ENCODE peak calls at places on chromosomes 3 and 15, in four cellular contexts. One of them, this sample, is unnamed.

GRCh38 chr3:36075491-36075890 is 304.8 kb upstream of the STAC start:
- DNase-seq in lower lobe of right lung: no peak
- DNase-seq in NCI-H345: no peak
- DNase-seq in NCI-H510A: no peak
- DNase-seq in this sample: no peak

GRCh38 chr3:136584728-136585127 is 167.4 kb downstream of the STAG1 start:
- DNase-seq in lower lobe of right lung: no peak
- DNase-seq in NCI-H345: no peak
- DNase-seq in NCI-H510A: no peak
- DNase-seq in this sample: no peak

GRCh38 chr15:63382966-63383710 is 1.5 kb upstream of the CA12 start:
- DNase-seq in lower lobe of right lung: no peak
- DNase-seq in NCI-H345: no peak
- DNase-seq in NCI-H510A: no peak
- DNase-seq in this sample: no peak

GRCh38 chr3:15478300-15478979 is 43.1 kb downstream of the COLQ start:
- DNase-seq in lower lobe of right lung: no peak
- DNase-seq in NCI-H345: no peak
- DNase-seq in NCI-H510A: no peak
- DNase-seq in this sample: no peak

GRCh38 chr3:79767194-79767952 is 425 bp downstream of the ROBO1 start:
- DNase-seq in lower lobe of right lung: no peak
- DNase-seq in NCI-H345: no peak
- DNase-seq in NCI-H510A: no peak
- DNase-seq in this sample: no peak

GRCh38 chr3:10292505-10293419 is at the start of gene GHRL:
- DNase-seq in lower lobe of right lung: peak; percentile 49
- DNase-seq in NCI-H345: no peak
- DNase-seq in NCI-H510A: no peak
- DNase-seq in this sample: no peak

GRCh38 chr3:55802816-55803215 is 315.7 kb upstream of the WNT5A start:
- DNase-seq in lower lobe of right lung: no peak
- DNase-seq in NCI-H345: no peak
- DNase-seq in NCI-H510A: no peak
- DNase-seq in this sample: no peak

GRCh38 chr3:46930945-46931403 is 45.6 kb downstream of the CCDC12 start:
- DNase-seq in lower lobe of right lung: peak; percentile 72
- DNase-seq in NCI-H345: no peak
- DNase-seq in NCI-H510A: no peak
- DNase-seq in this sample: no peak

GRCh38 chr15:29736012-29736744 is 86.1 kb downstream of the TJP1 start:
- DNase-seq in lower lobe of right lung: no peak
- DNase-seq in NCI-H345: no peak
- DNase-seq in NCI-H510A: no peak
- DNase-seq in this sample: no peak

GRCh38 chr3:172915911-172916514 is 165.5 kb downstream of the ECT2 start:
- DNase-seq in lower lobe of right lung: no peak
- DNase-seq in NCI-H345: no peak
- DNase-seq in NCI-H510A: no peak
- DNase-seq in this sample: peak; percentile 62

GRCh38 chr3:63386568-63386967 is 108.5 kb downstream of the SYNPR start:
- DNase-seq in lower lobe of right lung: no peak
- DNase-seq in NCI-H345: no peak
- DNase-seq in NCI-H510A: no peak
- DNase-seq in this sample: no peak

GRCh38 chr3:5271061-5271683 is 83.7 kb downstream of the EDEM1 start:
- DNase-seq in lower lobe of right lung: no peak
- DNase-seq in NCI-H345: no peak
- DNase-seq in NCI-H510A: no peak
- DNase-seq in this sample: no peak

GRCh38 chr3:52388933-52389332 is 56.0 kb downstream of the SEMA3G start:
- DNase-seq in lower lobe of right lung: no peak
- DNase-seq in NCI-H345: no peak
- DNase-seq in NCI-H510A: no peak
- DNase-seq in this sample: no peak

GRCh38 chr3:87260270-87260669 is 16.1 kb downstream of the POU1F1 start:
- DNase-seq in lower lobe of right lung: no peak
- DNase-seq in NCI-H345: peak; percentile 20
- DNase-seq in NCI-H510A: no peak
- DNase-seq in this sample: peak; percentile 6

GRCh38 chr15:56683925-56684324 is 49.4 kb downstream of the ZNF280D start:
- DNase-seq in lower lobe of right lung: no peak
- DNase-seq in NCI-H345: no peak
- DNase-seq in NCI-H510A: no peak
- DNase-seq in this sample: no peak

GRCh38 chr3:10364816-10365215 is 43.9 kb upstream of the SEC13 start:
- DNase-seq in lower lobe of right lung: no peak
- DNase-seq in NCI-H345: no peak
- DNase-seq in NCI-H510A: no peak
- DNase-seq in this sample: no peak

GRCh38 chr15:82263350-82263749 is 732 bp downstream of the SAXO2 start:
- DNase-seq in lower lobe of right lung: no peak
- DNase-seq in NCI-H345: peak; percentile 71
- DNase-seq in NCI-H510A: peak; percentile 37
- DNase-seq in this sample: peak; percentile 29

GRCh38 chr15:101206173-101206572 is 45.7 kb downstream of the CHSY1 start:
- DNase-seq in lower lobe of right lung: no peak
- DNase-seq in NCI-H345: no peak
- DNase-seq in NCI-H510A: no peak
- DNase-seq in this sample: no peak

GRCh38 chr3:153042088-153042487 is 119.9 kb upstream of the RAP2B start:
- DNase-seq in lower lobe of right lung: no peak
- DNase-seq in NCI-H345: no peak
- DNase-seq in NCI-H510A: no peak
- DNase-seq in this sample: no peak

GRCh38 chr15:71702496-71702895 is 107.9 kb upstream of the NR2E3 start:
- DNase-seq in lower lobe of right lung: no peak
- DNase-seq in NCI-H345: no peak
- DNase-seq in NCI-H510A: no peak
- DNase-seq in this sample: no peak

GRCh38 chr15:71651750-71652186 is 158.6 kb upstream of the NR2E3 start:
- DNase-seq in lower lobe of right lung: no peak
- DNase-seq in NCI-H345: peak; percentile 54
- DNase-seq in NCI-H510A: peak; percentile 8
- DNase-seq in this sample: peak; percentile 37

GRCh38 chr3:190124067-190124466 is 3.4 kb upstream of the P3H2 start:
- DNase-seq in lower lobe of right lung: no peak
- DNase-seq in NCI-H345: no peak
- DNase-seq in NCI-H510A: no peak
- DNase-seq in this sample: no peak

GRCh38 chr3:177633671-177634207 is 436.5 kb upstream of the TBL1XR1 start:
- DNase-seq in lower lobe of right lung: no peak
- DNase-seq in NCI-H345: no peak
- DNase-seq in NCI-H510A: no peak
- DNase-seq in this sample: no peak

GRCh38 chr3:197242784-197243432 is 55.5 kb downstream of the DLG1 start:
- DNase-seq in lower lobe of right lung: no peak
- DNase-seq in NCI-H345: no peak
- DNase-seq in NCI-H510A: no peak
- DNase-seq in this sample: no peak

GRCh38 chr15:88089019-88089603 is 167.4 kb downstream of the NTRK3 start:
- DNase-seq in lower lobe of right lung: no peak
- DNase-seq in NCI-H345: no peak
- DNase-seq in NCI-H510A: no peak
- DNase-seq in this sample: no peak

GRCh38 chr3:105402287-105402801 is 35.6 kb downstream of the ALCAM start:
- DNase-seq in lower lobe of right lung: no peak
- DNase-seq in NCI-H345: no peak
- DNase-seq in NCI-H510A: no peak
- DNase-seq in this sample: no peak

GRCh38 chr15:91849749-91850161 is 3.8 kb upstream of the SLCO3A1 start:
- DNase-seq in lower lobe of right lung: no peak
- DNase-seq in NCI-H345: no peak
- DNase-seq in NCI-H510A: no peak
- DNase-seq in this sample: no peak

GRCh38 chr3:198107840-198108734 is 148.1 kb downstream of the LMLN start:
- DNase-seq in lower lobe of right lung: no peak
- DNase-seq in NCI-H345: no peak
- DNase-seq in NCI-H510A: no peak
- DNase-seq in this sample: no peak

GRCh38 chr3:138875754-138876664 is 41.3 kb upstream of the PIK3CB start:
- DNase-seq in lower lobe of right lung: no peak
- DNase-seq in NCI-H345: no peak
- DNase-seq in NCI-H510A: no peak
- DNase-seq in this sample: no peak

GRCh38 chr3:81823882-81824395 is 62.5 kb upstream of the GBE1 start:
- DNase-seq in lower lobe of right lung: no peak
- DNase-seq in NCI-H345: peak; percentile 72
- DNase-seq in NCI-H510A: no peak
- DNase-seq in this sample: peak; percentile 68

GRCh38 chr3:173440431-173440990 is 43.0 kb downstream of the NLGN1 start:
- DNase-seq in lower lobe of right lung: no peak
- DNase-seq in NCI-H345: no peak
- DNase-seq in NCI-H510A: no peak
- DNase-seq in this sample: no peak

GRCh38 chr15:69042531-69042930 is 28.0 kb downstream of the NOX5 start:
- DNase-seq in lower lobe of right lung: no peak
- DNase-seq in NCI-H345: no peak
- DNase-seq in NCI-H510A: no peak
- DNase-seq in this sample: no peak

GRCh38 chr3:186682734-186683133 is 16.9 kb downstream of the HRG start:
- DNase-seq in lower lobe of right lung: no peak
- DNase-seq in NCI-H345: no peak
- DNase-seq in NCI-H510A: no peak
- DNase-seq in this sample: no peak

This sample was measured in NCI-H1092 treated with DMSO at 0.1 percent for 48 hours.